ENCODE peak calls at places on chromosomes 1 and 21, in ten cellular contexts. One of them, this sample, is unnamed.

GRCh38 chr1:226552061-226552460 is 3.5 kb downstream of the STUM start:
- DNase-seq in RCC 7860: no peak
- DNase-seq in activated T-cell treated with anti-CD3 and anti-CD28 coated beads, Interleukin-2, amount 50 U/mL, for 72 hours: no peak
- DNase-seq in GM04503: no peak
- DNase-seq in GM03348: no peak
- DNase-seq in NCI-H69: no peak
- DNase-seq in endothelial cell: no peak
- DNase-seq in AG10803: no peak
- DNase-seq in memory B cell: no peak
- DNase-seq in SHP77 treated with DMSO at 0.1 percent for 48 hours: no peak
- DNase-seq in this sample: no peak

GRCh38 chr1:980137-980571 is 1.7 kb downstream of the PERM1 start:
- DNase-seq in RCC 7860: no peak
- DNase-seq in activated T-cell treated with anti-CD3 and anti-CD28 coated beads, Interleukin-2, amount 50 U/mL, for 72 hours: no peak
- DNase-seq in GM04503: no peak
- DNase-seq in GM03348: no peak
- DNase-seq in NCI-H69: no peak
- DNase-seq in endothelial cell: no peak
- DNase-seq in AG10803: no peak
- DNase-seq in memory B cell: no peak
- DNase-seq in SHP77 treated with DMSO at 0.1 percent for 48 hours: no peak
- DNase-seq in this sample: no peak

GRCh38 chr1:33472349-33472980 is at the start of gene ZSCAN20:
- DNase-seq in RCC 7860: peak; percentile 96
- DNase-seq in activated T-cell treated with anti-CD3 and anti-CD28 coated beads, Interleukin-2, amount 50 U/mL, for 72 hours: peak; percentile 90
- DNase-seq in GM04503: peak; percentile 93
- DNase-seq in GM03348: peak; percentile 98
- DNase-seq in NCI-H69: peak; percentile 96
- DNase-seq in endothelial cell: peak; percentile 95
- DNase-seq in AG10803: peak; percentile 98
- DNase-seq in memory B cell: peak; percentile 58
- DNase-seq in SHP77 treated with DMSO at 0.1 percent for 48 hours: peak; percentile 96
- DNase-seq in this sample: peak; percentile 96

GRCh38 chr1:23514121-23514679 is 16.8 kb downstream of the E2F2 start:
- DNase-seq in RCC 7860: no peak
- DNase-seq in activated T-cell treated with anti-CD3 and anti-CD28 coated beads, Interleukin-2, amount 50 U/mL, for 72 hours: no peak
- DNase-seq in GM04503: no peak
- DNase-seq in GM03348: no peak
- DNase-seq in NCI-H69: no peak
- DNase-seq in endothelial cell: no peak
- DNase-seq in AG10803: no peak
- DNase-seq in memory B cell: no peak
- DNase-seq in SHP77 treated with DMSO at 0.1 percent for 48 hours: no peak
- DNase-seq in this sample: no peak

GRCh38 chr1:35851175-35851869 is 31.7 kb upstream of the AGO1 start:
- DNase-seq in RCC 7860: no peak
- DNase-seq in activated T-cell treated with anti-CD3 and anti-CD28 coated beads, Interleukin-2, amount 50 U/mL, for 72 hours: no peak
- DNase-seq in GM04503: peak; percentile 65
- DNase-seq in GM03348: peak; percentile 69
- DNase-seq in NCI-H69: no peak
- DNase-seq in endothelial cell: no peak
- DNase-seq in AG10803: peak; percentile 88
- DNase-seq in memory B cell: no peak
- DNase-seq in SHP77 treated with DMSO at 0.1 percent for 48 hours: no peak
- DNase-seq in this sample: no peak

GRCh38 chr21:25338415-25338814 is 268.9 kb downstream of the MRPL39 start:
- DNase-seq in RCC 7860: no peak
- DNase-seq in activated T-cell treated with anti-CD3 and anti-CD28 coated beads, Interleukin-2, amount 50 U/mL, for 72 hours: no peak
- DNase-seq in GM04503: no peak
- DNase-seq in GM03348: no peak
- DNase-seq in NCI-H69: no peak
- DNase-seq in endothelial cell: no peak
- DNase-seq in AG10803: no peak
- DNase-seq in memory B cell: no peak
- DNase-seq in SHP77 treated with DMSO at 0.1 percent for 48 hours: no peak
- DNase-seq in this sample: no peak

GRCh38 chr1:236685917-236686814 is at the start of gene ACTN2:
- DNase-seq in RCC 7860: no peak
- DNase-seq in activated T-cell treated with anti-CD3 and anti-CD28 coated beads, Interleukin-2, amount 50 U/mL, for 72 hours: peak; percentile 51
- DNase-seq in GM04503: no peak
- DNase-seq in GM03348: peak; percentile 47
- DNase-seq in NCI-H69: peak; percentile 75
- DNase-seq in endothelial cell: peak; percentile 41
- DNase-seq in AG10803: no peak
- DNase-seq in memory B cell: peak; percentile 28
- DNase-seq in SHP77 treated with DMSO at 0.1 percent for 48 hours: peak; percentile 13
- DNase-seq in this sample: peak; percentile 44

GRCh38 chr1:31798086-31798432 is 17.8 kb downstream of the SPOCD1 start:
- DNase-seq in RCC 7860: no peak
- DNase-seq in activated T-cell treated with anti-CD3 and anti-CD28 coated beads, Interleukin-2, amount 50 U/mL, for 72 hours: no peak
- DNase-seq in GM04503: no peak
- DNase-seq in GM03348: peak; percentile 39
- DNase-seq in NCI-H69: no peak
- DNase-seq in endothelial cell: no peak
- DNase-seq in AG10803: no peak
- DNase-seq in memory B cell: no peak
- DNase-seq in SHP77 treated with DMSO at 0.1 percent for 48 hours: no peak
- DNase-seq in this sample: no peak

GRCh38 chr21:15669247-15669646 is 60.5 kb upstream of the USP25 start:
- DNase-seq in RCC 7860: no peak
- DNase-seq in activated T-cell treated with anti-CD3 and anti-CD28 coated beads, Interleukin-2, amount 50 U/mL, for 72 hours: no peak
- DNase-seq in GM04503: no peak
- DNase-seq in GM03348: peak; percentile 10
- DNase-seq in NCI-H69: no peak
- DNase-seq in endothelial cell: no peak
- DNase-seq in AG10803: peak; percentile 24
- DNase-seq in memory B cell: no peak
- DNase-seq in SHP77 treated with DMSO at 0.1 percent for 48 hours: no peak
- DNase-seq in this sample: no peak